ENCODE peak calls at places on chromosomes 11 and 22, in five cellular contexts. P is H1, N is IMR-90, H is mesendoderm, D is neuronal stem cell. V is an unnamed sample. For H3K36me3, the result is how much of the 10 kb centered on the place peaks cover.

GRCh38 chr11:100220801-100221200 is 466.3 kb upstream of the ARHGAP42 start:
- DNase-seq in P (no peak), N (no peak), H (no peak), D (peak), V (no peak)

GRCh38 chr11:133047036-133047800 is 485.1 kb downstream of the OPCML start:
- DNase-seq in P (no peak), N (no peak), H (no peak), D (no peak), V (no peak)

GRCh38 chr22:49728566-49729271 is 99.0 kb downstream of the BRD1 start:
- DNase-seq in P (no peak), N (no peak), H (no peak), D (no peak), V (no peak)

GRCh38 chr11:62242021-62242420 is at the start of gene SCGB1D2:
- DNase-seq in P (no peak), N (no peak), H (peak), D (no peak), V (no peak)

GRCh38 chr11:1570896-1571759 is 943 bp downstream of the DUSP8 start:
- DNase-seq in P (peak), N (no peak), H (peak), D (no peak), V (peak)

GRCh38 chr11:104405277-104405676 is 241.3 kb upstream of the PDGFD start:
- DNase-seq in P (no peak), N (no peak), H (no peak), D (no peak), V (no peak)

GRCh38 chr11:67117667-67118058 is 1.4 kb upstream of the KDM2A start:
- DNase-seq in P (peak), N (no peak), H (peak), D (no peak), V (no peak)

GRCh38 chr11:75214411-75214821 is 26.2 kb upstream of the TPBGL start:
- DNase-seq in P (peak), N (peak), H (peak), D (peak), V (peak)

GRCh38 chr11:17389957-17390649 is 1.6 kb upstream of the KCNJ11 start:
- DNase-seq in P (no peak), N (no peak), H (no peak), D (no peak), V (no peak)

GRCh38 chr11:46047520-46047919 is 73.7 kb downstream of the PHF21A start:
- DNase-seq in P (no peak), N (no peak), H (no peak), D (no peak), V (no peak)

GRCh38 chr22:26646158-26646557 is 11.2 kb upstream of the MIAT start:
- DNase-seq in P (no peak), N (peak), H (peak), D (no peak), V (no peak)

GRCh38 chr11:11959601-11960000 is 48.8 kb downstream of the DKK3 start:
- DNase-seq in P (no peak), N (no peak), H (no peak), D (no peak), V (no peak)

GRCh38 chr11:11961399-11962028 is 46.9 kb downstream of the DKK3 start:
- DNase-seq in P (peak), N (no peak), H (peak), D (no peak), V (no peak)

GRCh38 chr11:11963842-11964773 is 44.3 kb downstream of the DKK3 start:
- DNase-seq in P (peak), N (no peak), H (no peak), D (no peak), V (no peak)

GRCh38 chr11:11958403-11958802 is 50.0 kb downstream of the DKK3 start:
- DNase-seq in P (no peak), N (no peak), H (no peak), D (no peak), V (no peak)

DNA sequence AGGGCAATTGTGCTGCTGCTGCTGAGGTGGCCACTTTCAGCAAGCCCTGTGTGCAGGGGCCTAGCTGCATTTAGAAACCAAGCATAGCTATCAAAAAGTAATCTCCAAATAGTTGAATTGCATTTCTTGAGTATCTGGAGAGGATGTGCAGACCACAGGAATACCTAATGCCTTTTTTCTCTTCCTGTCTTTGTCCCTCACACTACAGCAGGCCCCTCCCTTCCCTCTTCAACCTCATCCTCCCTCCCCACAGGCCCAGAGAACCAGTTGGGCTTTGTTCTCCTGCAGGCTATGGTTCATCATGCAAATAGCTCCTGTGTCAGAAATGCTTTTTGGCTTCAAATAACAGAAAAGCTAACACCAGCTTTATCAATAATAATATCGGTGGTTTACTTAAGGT is 47.7 kb downstream of the DKK3 start:
- DNase-seq in P (no peak), N (no peak), H (peak), D (no peak), V (no peak)
- H4K8ac ChIP-seq in P (no peak), N (no peak), H (no peak), D (no peak), V (no peak)

DNA sequence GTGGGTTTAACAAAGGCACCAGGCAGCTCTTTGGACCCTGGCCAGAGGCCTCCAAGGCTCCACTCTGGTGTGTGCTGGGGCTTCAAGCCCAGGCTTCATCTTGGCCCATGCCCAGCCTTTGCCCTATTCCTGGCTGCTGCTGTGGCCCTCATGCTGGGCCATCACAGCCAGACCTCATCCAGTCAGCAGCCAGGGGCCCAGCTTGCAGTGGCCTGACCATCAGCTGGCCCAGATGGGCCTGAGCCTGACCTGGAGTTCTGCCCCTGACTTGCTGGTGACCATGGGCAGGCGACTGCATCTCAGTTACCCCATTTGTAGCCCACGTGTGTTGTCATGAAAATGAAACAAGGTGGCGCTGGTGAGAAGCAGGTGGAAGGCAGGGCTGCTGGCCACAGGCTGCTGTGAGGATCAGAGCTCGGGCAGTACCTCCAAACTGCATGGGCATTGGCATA is 76.1 kb downstream of the MED15 start:
- DNase-seq in P (peak), N (no peak), H (peak), D (no peak), V (no peak)
- H3K36me3 ChIP-seq in P (under half), N (half or more), H (under half), D (half or more), V (half or more)

DNA sequence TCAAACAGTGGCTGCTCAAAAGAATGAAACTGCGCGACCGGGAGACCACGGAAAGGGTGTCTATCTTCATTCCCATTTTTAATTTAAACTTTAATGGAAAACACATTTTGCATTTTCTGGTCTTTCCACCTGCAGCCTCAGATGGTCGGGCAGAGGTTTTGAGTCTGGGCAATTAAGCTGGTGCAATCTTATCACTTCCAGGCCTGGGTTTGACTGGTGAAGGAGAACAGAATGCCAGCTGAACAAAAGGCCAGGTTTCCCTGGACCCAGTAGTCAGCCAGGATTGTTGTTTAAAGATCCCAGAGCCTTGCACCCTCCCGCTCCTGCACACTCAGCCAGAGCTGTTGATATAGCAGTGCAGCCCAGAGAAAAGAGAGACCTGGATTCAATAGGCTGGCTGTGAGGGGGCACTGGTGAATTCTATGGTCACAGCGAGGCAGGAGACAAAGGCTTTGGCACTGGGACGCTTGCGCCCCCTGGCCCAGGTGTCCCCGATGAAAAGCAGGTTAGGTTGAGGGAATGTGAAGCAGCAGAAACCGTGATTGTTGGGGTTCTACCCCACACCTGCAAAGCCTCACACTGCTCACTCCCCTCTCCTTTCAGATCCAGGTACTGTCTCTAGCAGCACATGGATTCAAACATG is 83.6 kb downstream of the FLI1 start:
- DNase-seq in P (peak), N (no peak), H (peak), D (no peak), V (no peak)
- H4K8ac ChIP-seq in P (no peak), N (peak), H (no peak), D (no peak), V (peak)

GRCh38 chr11:94871491-94872185 is 101.7 kb downstream of the CWC15 start:
- DNase-seq in P (no peak), N (no peak), H (no peak), D (no peak), V (no peak)
- H3K36me3 ChIP-seq in P (under half), N (half or more), H (under half), D (under half), V (half or more)

GRCh38 chr11:64226507-64227051 is 505 bp downstream of the NUDT22 start:
- DNase-seq in P (no peak), N (no peak), H (no peak), D (no peak), V (no peak)

GRCh38 chr11:64224151-64224890 is 1.7 kb downstream of the TRPT1 start:
- DNase-seq in P (no peak), N (no peak), H (no peak), D (no peak), V (no peak)

GRCh38 chr11:64224891-64225607 is 937 bp downstream of the TRPT1 start:
- DNase-seq in P (peak), N (no peak), H (no peak), D (no peak), V (no peak)

GRCh38 chr11:64227405-64227956 is 1.4 kb downstream of the NUDT22 start:
- DNase-seq in P (no peak), N (no peak), H (no peak), D (no peak), V (no peak)

DNA sequence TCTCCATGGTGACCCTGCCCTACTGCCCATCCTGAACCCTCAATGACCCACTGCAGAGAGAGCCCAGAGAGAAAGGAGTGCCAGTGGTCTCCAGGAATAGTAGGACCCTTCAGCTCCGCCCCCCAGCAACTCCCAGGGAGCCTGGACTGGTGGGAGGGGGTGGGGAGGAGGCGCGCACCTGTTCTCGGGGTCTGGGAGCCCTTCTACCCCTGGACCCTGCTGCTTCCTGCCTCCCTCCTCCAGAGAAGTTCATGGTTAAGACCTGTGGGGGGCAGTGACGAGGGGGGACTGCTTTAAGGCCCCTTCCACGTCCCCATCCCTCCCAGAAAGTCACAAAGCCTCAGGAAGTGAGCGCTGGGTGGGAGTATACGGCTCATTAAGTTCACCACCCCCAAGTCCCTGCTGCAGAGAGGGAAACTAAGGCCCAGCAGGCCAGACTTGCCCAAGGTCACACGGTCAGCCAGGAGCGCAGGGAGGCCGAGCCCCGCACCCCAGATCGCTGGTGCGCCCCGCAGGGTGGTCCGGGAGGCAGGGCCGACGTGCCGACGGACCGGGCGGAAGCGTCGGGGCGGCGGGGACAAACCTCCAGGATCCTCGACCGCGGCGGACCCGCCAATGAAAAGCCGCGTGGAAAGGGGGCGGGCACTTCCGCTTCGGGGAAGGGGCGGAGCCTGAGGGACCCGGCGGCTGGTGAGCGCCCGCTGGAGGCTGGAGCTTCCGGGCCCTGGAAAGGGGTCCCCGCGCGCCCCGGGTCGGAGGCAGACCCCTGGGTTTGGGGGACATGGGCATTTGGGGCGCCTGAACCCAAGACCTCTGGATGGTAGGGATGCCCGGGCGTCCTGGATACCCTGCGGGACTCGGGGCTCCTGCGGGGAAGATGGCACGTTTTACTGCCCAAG is at the start of the genes NUDT22 and TRPT1:
- DNase-seq in P (peak), N (peak), H (peak), D (peak), V (peak)
- H4K8ac ChIP-seq in P (peak), N (peak), H (peak), D (peak), V (peak)

GRCh38 chr11:86251285-86251830 is 6.8 kb downstream of the EED start:
- DNase-seq in P (no peak), N (no peak), H (no peak), D (no peak), V (no peak)

GRCh38 chr11:86261328-86261727 is 16.8 kb downstream of the EED start:
- DNase-seq in P (no peak), N (no peak), H (peak), D (no peak), V (no peak)

GRCh38 chr11:86256608-86257007 is 12.1 kb downstream of the EED start:
- DNase-seq in P (no peak), N (no peak), H (no peak), D (no peak), V (no peak)

GRCh38 chr11:86257446-86257845 is 12.9 kb downstream of the EED start:
- DNase-seq in P (no peak), N (no peak), H (no peak), D (no peak), V (no peak)

GRCh38 chr11:86255896-86256295 is 11.3 kb downstream of the EED start:
- DNase-seq in P (no peak), N (no peak), H (no peak), D (no peak), V (no peak)
- H3K36me3 ChIP-seq in P (under half), N (under half), H (under half), D (under half), V (under half)

GRCh38 chr22:46149493-46149997 is 781 bp upstream of the PPARA start:
- DNase-seq in P (peak), N (no peak), H (peak), D (peak), V (peak)
- H4K8ac ChIP-seq in P (peak), N (peak), H (no peak), D (no peak), V (peak)

GRCh38 chr22:43170131-43170480 is 16.8 kb downstream of the TTLL12 start:
- DNase-seq in P (no peak), N (no peak), H (no peak), D (no peak), V (no peak)
- H3K36me3 ChIP-seq in P (under half), N (under half), H (under half), D (half or more), V (half or more)

GRCh38 chr11:24389575-24389974 is 107.3 kb upstream of the LUZP2 start:
- DNase-seq in P (no peak), N (no peak), H (no peak), D (no peak), V (no peak)
- H4K8ac ChIP-seq in P (no peak), N (no peak), H (no peak), D (no peak), V (no peak)

DNA sequence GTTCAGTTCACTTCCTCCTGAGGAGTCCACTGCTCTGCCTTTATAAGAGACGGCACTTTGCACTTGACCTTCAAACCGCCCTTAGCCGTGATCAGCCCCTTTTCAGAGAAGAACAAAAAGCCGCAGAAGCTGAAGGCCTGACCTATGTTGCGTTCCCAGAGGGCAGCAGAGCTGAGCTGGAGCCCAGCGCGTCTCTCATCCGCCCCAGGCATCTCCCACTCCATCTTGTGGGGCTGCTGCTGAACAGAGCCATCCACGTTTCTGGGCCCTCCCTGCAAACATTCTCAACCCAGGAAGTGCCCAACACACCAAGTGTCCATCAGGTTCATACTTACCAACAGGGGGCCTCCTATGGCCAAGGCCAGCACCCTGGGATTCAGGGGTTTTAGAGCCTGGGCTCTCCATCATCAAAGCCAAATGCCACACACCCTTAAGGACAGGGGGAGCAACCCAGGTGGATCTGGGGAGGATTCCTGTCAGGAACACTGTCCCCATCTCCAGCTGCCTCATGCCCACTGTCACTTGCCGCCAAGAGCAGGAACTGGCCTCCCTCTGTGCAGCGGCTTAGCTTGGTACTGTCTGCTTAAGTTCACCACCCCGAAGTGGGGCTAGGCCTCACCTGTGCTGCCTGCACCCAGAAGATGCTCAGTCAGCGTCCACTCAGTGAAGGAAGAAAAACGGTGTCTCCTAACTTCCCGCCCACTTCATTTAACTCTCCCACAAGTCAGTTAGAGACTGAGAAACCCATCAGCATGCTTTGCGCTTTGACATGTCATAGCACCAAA is 16.0 kb upstream of the EFCAB6 start:
- DNase-seq in P (no peak), N (no peak), H (no peak), D (no peak), V (no peak)
- H3K36me3 ChIP-seq in P (under half), N (under half), H (under half), D (under half), V (under half)

V was measured in mesenchymal stem cell.